ENCODE peak calls at places on chromosome 13, in eight cellular contexts. One of them, this sample, is unnamed. For H3K9me3 and H3K4me1, the result is how much of the 10 kb centered on the place peaks cover.

GRCh38 chr13:113364371-113364932 is 522 bp upstream of the GRTP1 start:
- DNase-seq in left ventricle myocardium inferior: no peak
- DNase-seq in naive thymus-derived CD4-positive, alpha-beta T cell: no peak
- DNase-seq in mesenchymal stem cell: no peak
- DNase-seq in psoas muscle: peak
- DNase-seq in Peyer's patch: no peak
- DNase-seq in ascending aorta: peak
- DNase-seq in ovary: peak
- DNase-seq in this sample: no peak

GRCh38 chr13:93767917-93768422 is 541.4 kb downstream of the GPC6 start:
- DNase-seq in left ventricle myocardium inferior: no peak
- DNase-seq in naive thymus-derived CD4-positive, alpha-beta T cell: no peak
- DNase-seq in mesenchymal stem cell: no peak
- DNase-seq in psoas muscle: no peak
- DNase-seq in Peyer's patch: no peak
- DNase-seq in ascending aorta: no peak
- DNase-seq in ovary: no peak
- DNase-seq in this sample: no peak

GRCh38 chr13:19860884-19861655 is 2.4 kb downstream of the ZMYM5 start:
- DNase-seq in left ventricle myocardium inferior: no peak
- DNase-seq in naive thymus-derived CD4-positive, alpha-beta T cell: no peak
- DNase-seq in mesenchymal stem cell: peak
- DNase-seq in psoas muscle: no peak
- DNase-seq in Peyer's patch: no peak
- DNase-seq in ascending aorta: peak
- DNase-seq in ovary: no peak
- DNase-seq in this sample: no peak

GRCh38 chr13:44309771-44310767 is 63.6 kb upstream of the SERP2 start:
- DNase-seq in left ventricle myocardium inferior: peak
- DNase-seq in naive thymus-derived CD4-positive, alpha-beta T cell: no peak
- DNase-seq in mesenchymal stem cell: no peak
- DNase-seq in psoas muscle: peak
- DNase-seq in Peyer's patch: peak
- DNase-seq in ascending aorta: peak
- DNase-seq in ovary: no peak
- DNase-seq in this sample: no peak

GRCh38 chr13:39034085-39034484 is 3.8 kb downstream of the PROSER1 start:
- DNase-seq in left ventricle myocardium inferior: no peak
- DNase-seq in naive thymus-derived CD4-positive, alpha-beta T cell: no peak
- DNase-seq in mesenchymal stem cell: no peak
- DNase-seq in psoas muscle: no peak
- DNase-seq in Peyer's patch: no peak
- DNase-seq in ascending aorta: no peak
- DNase-seq in ovary: no peak
- DNase-seq in this sample: no peak

GRCh38 chr13:103694033-103694432 is 627.8 kb upstream of the SLC10A2 start:
- DNase-seq in left ventricle myocardium inferior: no peak
- DNase-seq in naive thymus-derived CD4-positive, alpha-beta T cell: no peak
- DNase-seq in mesenchymal stem cell: no peak
- DNase-seq in psoas muscle: no peak
- DNase-seq in Peyer's patch: no peak
- DNase-seq in ascending aorta: no peak
- DNase-seq in ovary: no peak
- DNase-seq in this sample: no peak

GRCh38 chr13:26308250-26308649 is 54.3 kb downstream of the CDK8 start:
- DNase-seq in left ventricle myocardium inferior: no peak
- DNase-seq in naive thymus-derived CD4-positive, alpha-beta T cell: no peak
- DNase-seq in mesenchymal stem cell: no peak
- DNase-seq in psoas muscle: no peak
- DNase-seq in Peyer's patch: no peak
- DNase-seq in ascending aorta: no peak
- DNase-seq in ovary: no peak
- DNase-seq in this sample: no peak

GRCh38 chr13:51814825-51815650 is 11.1 kb upstream of the DHRS12 start:
- DNase-seq in left ventricle myocardium inferior: peak
- DNase-seq in naive thymus-derived CD4-positive, alpha-beta T cell: peak
- DNase-seq in mesenchymal stem cell: peak
- DNase-seq in psoas muscle: peak
- DNase-seq in Peyer's patch: peak
- DNase-seq in ascending aorta: peak
- DNase-seq in ovary: no peak
- DNase-seq in this sample: peak

GRCh38 chr13:114043421-114044053 is 69.7 kb upstream of the C13orf46 start:
- DNase-seq in left ventricle myocardium inferior: peak
- DNase-seq in naive thymus-derived CD4-positive, alpha-beta T cell: no peak
- DNase-seq in mesenchymal stem cell: peak
- DNase-seq in psoas muscle: peak
- DNase-seq in Peyer's patch: peak
- DNase-seq in ascending aorta: peak
- DNase-seq in ovary: no peak
- DNase-seq in this sample: no peak

GRCh38 chr13:101018720-101019119 is 344.1 kb upstream of the TMTC4 start:
- DNase-seq in left ventricle myocardium inferior: no peak
- DNase-seq in naive thymus-derived CD4-positive, alpha-beta T cell: no peak
- DNase-seq in mesenchymal stem cell: peak
- DNase-seq in psoas muscle: no peak
- DNase-seq in Peyer's patch: no peak
- DNase-seq in ascending aorta: no peak
- DNase-seq in ovary: no peak
- DNase-seq in this sample: no peak

GRCh38 chr13:75705908-75706307 is 69.8 kb downstream of the LMO7 start:
- DNase-seq in left ventricle myocardium inferior: no peak
- DNase-seq in naive thymus-derived CD4-positive, alpha-beta T cell: no peak
- DNase-seq in mesenchymal stem cell: no peak
- DNase-seq in psoas muscle: no peak
- DNase-seq in Peyer's patch: no peak
- DNase-seq in ascending aorta: no peak
- DNase-seq in ovary: no peak
- DNase-seq in this sample: no peak

GRCh38 chr13:19864018-19864338 is 529 bp upstream of the ZMYM5 start:
- DNase-seq in left ventricle myocardium inferior: peak
- DNase-seq in naive thymus-derived CD4-positive, alpha-beta T cell: no peak
- DNase-seq in mesenchymal stem cell: peak
- DNase-seq in psoas muscle: peak
- DNase-seq in Peyer's patch: peak
- DNase-seq in ascending aorta: peak
- DNase-seq in ovary: peak
- DNase-seq in this sample: peak

GRCh38 chr13:113273856-113274590 is 23.0 kb upstream of the LAMP1 start:
- DNase-seq in left ventricle myocardium inferior: no peak
- DNase-seq in naive thymus-derived CD4-positive, alpha-beta T cell: no peak
- DNase-seq in mesenchymal stem cell: peak
- DNase-seq in psoas muscle: no peak
- DNase-seq in Peyer's patch: no peak
- DNase-seq in ascending aorta: no peak
- DNase-seq in ovary: no peak
- DNase-seq in this sample: no peak

GRCh38 chr13:69579351-69579750 is 528.3 kb upstream of the ATXN8OS start:
- DNase-seq in left ventricle myocardium inferior: no peak
- DNase-seq in naive thymus-derived CD4-positive, alpha-beta T cell: no peak
- DNase-seq in mesenchymal stem cell: peak
- DNase-seq in psoas muscle: no peak
- DNase-seq in Peyer's patch: no peak
- DNase-seq in ascending aorta: no peak
- DNase-seq in ovary: no peak
- DNase-seq in this sample: no peak

GRCh38 chr13:59318320-59318930 is 845.3 kb downstream of the DIAPH3 start:
- DNase-seq in left ventricle myocardium inferior: peak
- DNase-seq in naive thymus-derived CD4-positive, alpha-beta T cell: no peak
- DNase-seq in mesenchymal stem cell: peak
- DNase-seq in psoas muscle: peak
- DNase-seq in Peyer's patch: peak
- DNase-seq in ascending aorta: no peak
- DNase-seq in ovary: no peak
- DNase-seq in this sample: peak

GRCh38 chr13:51861728-51862300 is at the start of gene CCDC70:
- DNase-seq in left ventricle myocardium inferior: no peak
- DNase-seq in naive thymus-derived CD4-positive, alpha-beta T cell: no peak
- DNase-seq in mesenchymal stem cell: no peak
- DNase-seq in psoas muscle: no peak
- DNase-seq in Peyer's patch: no peak
- DNase-seq in ascending aorta: no peak
- DNase-seq in ovary: no peak
- DNase-seq in this sample: no peak

GRCh38 chr13:24288870-24289269 is 20.5 kb upstream of the C1QTNF9 start:
- DNase-seq in left ventricle myocardium inferior: no peak
- DNase-seq in naive thymus-derived CD4-positive, alpha-beta T cell: no peak
- DNase-seq in mesenchymal stem cell: peak
- DNase-seq in psoas muscle: no peak
- DNase-seq in Peyer's patch: no peak
- DNase-seq in ascending aorta: no peak
- DNase-seq in ovary: peak
- DNase-seq in this sample: no peak

DNA sequence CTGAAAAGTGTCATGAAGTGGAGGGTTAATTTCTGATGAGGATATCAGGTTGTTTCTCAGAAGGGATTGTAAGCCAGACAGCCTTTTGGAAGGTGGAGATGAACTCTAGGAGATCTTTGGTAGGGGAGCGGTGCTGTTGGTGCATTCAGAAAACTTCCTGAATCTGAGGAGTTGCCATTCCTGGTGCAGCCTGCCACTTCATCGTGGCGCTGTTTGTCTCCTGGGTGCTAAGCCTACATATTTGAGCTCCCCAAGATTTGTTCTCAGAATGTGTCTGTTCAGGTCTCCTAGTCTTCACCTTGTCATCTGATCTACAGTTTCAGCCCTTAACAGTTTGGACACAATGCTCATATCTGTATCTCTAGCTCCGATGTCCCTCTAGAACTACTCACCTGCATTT is 285.6 kb downstream of the MTUS2 start:
- DNase-seq in left ventricle myocardium inferior: no peak
- DNase-seq in naive thymus-derived CD4-positive, alpha-beta T cell: no peak
- DNase-seq in mesenchymal stem cell: no peak
- DNase-seq in psoas muscle: no peak
- DNase-seq in Peyer's patch: no peak
- DNase-seq in ascending aorta: no peak
- DNase-seq in ovary: no peak
- DNase-seq in this sample: no peak
- H3K9me3 ChIP-seq in left ventricle myocardium inferior: under half
- H3K9me3 ChIP-seq in naive thymus-derived CD4-positive, alpha-beta T cell: under half
- H3K9me3 ChIP-seq in mesenchymal stem cell: under half
- H3K9me3 ChIP-seq in psoas muscle: under half
- H3K9me3 ChIP-seq in Peyer's patch: under half
- H3K9me3 ChIP-seq in ascending aorta: under half
- H3K9me3 ChIP-seq in ovary: under half
- H3K9me3 ChIP-seq in this sample: under half

GRCh38 chr13:98537306-98537705 is 39.6 kb downstream of the STK24 start:
- DNase-seq in left ventricle myocardium inferior: no peak
- DNase-seq in naive thymus-derived CD4-positive, alpha-beta T cell: no peak
- DNase-seq in mesenchymal stem cell: no peak
- DNase-seq in psoas muscle: no peak
- DNase-seq in Peyer's patch: peak
- DNase-seq in ascending aorta: peak
- DNase-seq in ovary: no peak
- DNase-seq in this sample: no peak
- H3K4me1 ChIP-seq in left ventricle myocardium inferior: half or more
- H3K4me1 ChIP-seq in naive thymus-derived CD4-positive, alpha-beta T cell: half or more
- H3K4me1 ChIP-seq in mesenchymal stem cell: under half
- H3K4me1 ChIP-seq in psoas muscle: half or more
- H3K4me1 ChIP-seq in Peyer's patch: under half
- H3K4me1 ChIP-seq in ascending aorta: under half
- H3K4me1 ChIP-seq in ovary: under half
- H3K4me1 ChIP-seq in this sample: half or more

GRCh38 chr13:80339578-80339840 is 1.4 kb downstream of the SPRY2 start:
- DNase-seq in left ventricle myocardium inferior: no peak
- DNase-seq in naive thymus-derived CD4-positive, alpha-beta T cell: no peak
- DNase-seq in mesenchymal stem cell: no peak
- DNase-seq in psoas muscle: no peak
- DNase-seq in Peyer's patch: no peak
- DNase-seq in ascending aorta: no peak
- DNase-seq in ovary: no peak
- DNase-seq in this sample: no peak

GRCh38 chr13:80337011-80337688 is 3.8 kb downstream of the SPRY2 start:
- DNase-seq in left ventricle myocardium inferior: no peak
- DNase-seq in naive thymus-derived CD4-positive, alpha-beta T cell: no peak
- DNase-seq in mesenchymal stem cell: no peak
- DNase-seq in psoas muscle: no peak
- DNase-seq in Peyer's patch: no peak
- DNase-seq in ascending aorta: no peak
- DNase-seq in ovary: no peak
- DNase-seq in this sample: no peak

GRCh38 chr13:80338781-80339577 is 1.9 kb downstream of the SPRY2 start:
- DNase-seq in left ventricle myocardium inferior: peak
- DNase-seq in naive thymus-derived CD4-positive, alpha-beta T cell: no peak
- DNase-seq in mesenchymal stem cell: peak
- DNase-seq in psoas muscle: peak
- DNase-seq in Peyer's patch: peak
- DNase-seq in ascending aorta: peak
- DNase-seq in ovary: peak
- DNase-seq in this sample: no peak

GRCh38 chr13:80336335-80336734 is 4.6 kb downstream of the SPRY2 start:
- DNase-seq in left ventricle myocardium inferior: no peak
- DNase-seq in naive thymus-derived CD4-positive, alpha-beta T cell: no peak
- DNase-seq in mesenchymal stem cell: peak
- DNase-seq in psoas muscle: no peak
- DNase-seq in Peyer's patch: no peak
- DNase-seq in ascending aorta: no peak
- DNase-seq in ovary: no peak
- DNase-seq in this sample: no peak

DNA sequence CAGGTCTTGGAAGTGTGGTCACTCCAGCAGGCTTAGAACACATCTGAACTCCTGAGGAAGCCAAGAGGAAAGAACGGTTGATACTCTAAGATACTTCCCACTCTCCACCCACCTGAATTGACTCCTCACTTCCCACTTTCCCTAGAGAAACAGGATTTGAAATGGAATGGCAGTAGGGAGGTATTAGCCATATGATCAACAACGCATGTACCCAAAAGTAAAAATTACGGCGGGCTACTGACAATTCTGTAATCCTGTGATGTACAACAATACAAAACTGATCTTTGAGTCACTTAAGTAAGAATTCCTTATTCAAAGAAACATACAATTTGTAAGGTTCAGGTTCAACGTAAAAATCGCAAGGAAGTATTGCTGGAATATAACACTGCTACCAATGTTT is 3.2 kb downstream of the SPRY2 start:
- DNase-seq in left ventricle myocardium inferior: no peak
- DNase-seq in naive thymus-derived CD4-positive, alpha-beta T cell: no peak
- DNase-seq in mesenchymal stem cell: peak
- DNase-seq in psoas muscle: no peak
- DNase-seq in Peyer's patch: no peak
- DNase-seq in ascending aorta: no peak
- DNase-seq in ovary: no peak
- DNase-seq in this sample: no peak
- H3K27ac ChIP-seq in left ventricle myocardium inferior: peak
- H3K27ac ChIP-seq in naive thymus-derived CD4-positive, alpha-beta T cell: no peak
- H3K27ac ChIP-seq in mesenchymal stem cell: peak
- H3K27ac ChIP-seq in psoas muscle: peak
- H3K27ac ChIP-seq in Peyer's patch: no peak
- H3K27ac ChIP-seq in ascending aorta: peak
- H3K27ac ChIP-seq in ovary: no peak
- H3K27ac ChIP-seq in this sample: no peak

DNA sequence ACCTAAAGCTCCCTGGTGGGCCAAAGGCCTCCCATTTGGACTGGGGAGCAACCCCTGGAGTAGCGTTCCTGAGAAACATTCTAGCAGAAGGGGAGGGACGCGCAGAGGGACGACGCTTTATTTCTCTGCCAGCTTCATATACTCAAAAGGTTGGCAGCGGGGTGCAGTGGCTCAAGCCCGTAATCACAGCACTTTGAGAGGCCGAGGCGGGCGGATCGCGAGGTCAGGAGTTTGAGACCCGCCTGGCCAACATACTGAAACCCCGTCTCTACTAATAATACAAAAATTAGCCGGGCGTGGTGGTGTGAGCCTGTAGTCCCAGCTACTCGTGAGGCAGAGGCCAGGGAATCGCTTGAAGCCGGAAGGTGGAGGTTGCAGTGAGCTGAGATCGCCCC is 16.8 kb downstream of the RB1 start:
- DNase-seq in left ventricle myocardium inferior: no peak
- DNase-seq in naive thymus-derived CD4-positive, alpha-beta T cell: no peak
- DNase-seq in mesenchymal stem cell: no peak
- DNase-seq in psoas muscle: no peak
- DNase-seq in Peyer's patch: no peak
- DNase-seq in ascending aorta: no peak
- DNase-seq in ovary: no peak
- DNase-seq in this sample: peak
- H3K9me3 ChIP-seq in left ventricle myocardium inferior: under half
- H3K9me3 ChIP-seq in naive thymus-derived CD4-positive, alpha-beta T cell: under half
- H3K9me3 ChIP-seq in mesenchymal stem cell: under half
- H3K9me3 ChIP-seq in psoas muscle: under half
- H3K9me3 ChIP-seq in Peyer's patch: under half
- H3K9me3 ChIP-seq in ascending aorta: under half
- H3K9me3 ChIP-seq in ovary: under half
- H3K9me3 ChIP-seq in this sample: under half